ENCODE peak calls at places on chromosomes 12 and 14, in four cellular contexts. P, U, B and V are unnamed samples.

GRCh38 chr14:100896369-100897060 is 7.0 kb downstream of the RTL1 start:
- DNase-seq in P (peak), U (no peak), B (no peak), V (no peak)

GRCh38 chr14:100864206-100864605 is 38.3 kb downstream of the MEG3 start:
- DNase-seq in P (no peak), U (no peak), B (no peak), V (no peak)

GRCh38 chr12:1501001-1501400 is 93.4 kb downstream of the FBXL14 start:
- DNase-seq in P (no peak), U (no peak), B (no peak), V (no peak)

GRCh38 chr12:89828575-89828974 is 119.9 kb upstream of the ATP2B1 start:
- DNase-seq in P (no peak), U (no peak), B (no peak), V (no peak)

GRCh38 chr12:127677537-127678131 is 589.3 kb upstream of the TMEM132C start:
- DNase-seq in P (peak), U (peak), B (peak), V (no peak)

GRCh38 chr12:46269429-46270241 is 792 bp upstream of the SLC38A1 start:
- DNase-seq in P (no peak), U (no peak), B (no peak), V (no peak)

GRCh38 chr12:57514720-57515467 is 5.4 kb downstream of the DDIT3 start:
- DNase-seq in P (no peak), U (no peak), B (no peak), V (no peak)

GRCh38 chr12:119642986-119643385 is 24.9 kb upstream of the PRKAB1 start:
- DNase-seq in P (no peak), U (peak), B (no peak), V (no peak)

GRCh38 chr12:8698132-8698829 is 490 bp downstream of the RIMKLB start:
- DNase-seq in P (peak), U (peak), B (no peak), V (no peak)

GRCh38 chr14:104290058-104290667 is 151.8 kb downstream of the KIF26A start:
- DNase-seq in P (peak), U (no peak), B (no peak), V (no peak)
- TF ChIP-seq JUND in P (no peak), U (no peak), B (no peak), V (no peak)

GRCh38 chr14:52844262-52845060 is 53.1 kb upstream of the GNPNAT1 start:
- DNase-seq in P (no peak), U (no peak), B (peak), V (no peak)

GRCh38 chr14:52835122-52835903 is 43.9 kb upstream of the GNPNAT1 start:
- DNase-seq in P (peak), U (peak), B (no peak), V (peak)

GRCh38 chr14:52845079-52845478 is 53.7 kb upstream of the GNPNAT1 start:
- DNase-seq in P (no peak), U (no peak), B (no peak), V (no peak)

GRCh38 chr14:52837451-52837850 is 46.0 kb upstream of the GNPNAT1 start:
- DNase-seq in P (no peak), U (no peak), B (no peak), V (no peak)

GRCh38 chr14:52840916-52841315 is 49.5 kb upstream of the GNPNAT1 start:
- DNase-seq in P (no peak), U (no peak), B (no peak), V (no peak)
- TF ChIP-seq JUND in P (no peak), U (no peak), B (no peak), V (no peak)

DNA sequence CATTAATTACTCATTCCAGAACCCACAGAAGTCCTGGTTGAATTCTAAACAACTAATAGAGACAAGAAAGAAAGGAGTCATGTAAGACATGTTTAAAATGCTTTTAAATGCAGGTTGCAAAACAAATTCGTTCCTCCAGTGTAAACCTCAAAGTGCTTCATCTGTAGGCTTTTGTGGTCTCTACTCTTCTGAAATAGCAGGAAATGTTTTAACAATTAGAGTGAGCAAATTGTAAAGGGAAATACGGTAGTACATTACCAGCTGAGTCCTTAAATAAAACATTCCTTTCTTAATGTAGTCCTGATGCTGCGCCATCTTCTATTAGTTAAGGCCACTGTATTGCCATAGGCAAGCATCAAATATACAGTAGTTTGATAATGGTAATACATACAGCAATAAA is 1934.2 kb upstream of the SEL1L start:
- DNase-seq in P (no peak), U (no peak), B (no peak), V (no peak)
- TF ChIP-seq JUND in P (no peak), U (no peak), B (no peak), V (no peak)

GRCh38 chr12:72632286-72632685 is 360.1 kb downstream of the TRHDE start:
- DNase-seq in P (no peak), U (no peak), B (no peak), V (no peak)
- TF ChIP-seq JUND in P (no peak), U (no peak), B (no peak), V (no peak)